ENCODE peak calls at places on chromosomes 16 and 17, in five cellular contexts. Y is T-helper 2 cell; L is GM10248; R is naive thymus-derived CD8-positive, alpha-beta T cell; U is heart right ventricle. X is an unnamed sample.

GRCh38 chr16:53829186-53829747 is 125.3 kb downstream of the FTO start:
- DNase-seq in Y (no peak), R (no peak), U (no peak), L (no peak), X (no peak)

GRCh38 chr16:55444754-55445485 is 34.1 kb upstream of the MMP2 start:
- DNase-seq in U (peak; percentile 40), L (peak; percentile 46), Y (no peak), R (no peak), X (no peak)

GRCh38 chr16:49592507-49593422 is 219.2 kb downstream of the C16orf78 start:
- DNase-seq in L (peak; percentile 72), U (peak; percentile 18), R (peak; percentile 34), Y (no peak), X (peak; percentile 64)

GRCh38 chr17:33864758-33865229 is 390.3 kb upstream of the CCL2 start:
- DNase-seq in R (no peak), L (no peak), U (no peak), Y (no peak), X (no peak)

GRCh38 chr16:48676836-48677235 is 66.9 kb upstream of the N4BP1 start:
- DNase-seq in U (no peak), Y (no peak), R (no peak), L (no peak), X (no peak)

GRCh38 chr17:76772842-76773521 is 35.1 kb downstream of the MFSD11 start:
- DNase-seq in R (peak; percentile 14), Y (peak; percentile 54), U (no peak), L (no peak), X (no peak)

GRCh38 chr17:59627269-59627668 is 7.6 kb downstream of the CLTC start:
- DNase-seq in Y (no peak), R (no peak), L (no peak), U (no peak), X (no peak)

GRCh38 chr17:2124391-2124790 is 69.5 kb downstream of the HIC1 start:
- DNase-seq in L (no peak), U (no peak), Y (no peak), R (no peak), X (no peak)

GRCh38 chr17:10251212-10251948 is 53.0 kb upstream of the GAS7 start:
- DNase-seq in Y (no peak), R (no peak), U (no peak), L (peak; percentile 49), X (no peak)

GRCh38 chr16:84054916-84055315 is 12.3 kb upstream of the SLC38A8 start:
- DNase-seq in R (no peak), L (no peak), U (no peak), Y (no peak), X (no peak)

GRCh38 chr16:85307552-85308364 is 195.5 kb upstream of the CIBAR2 start:
- DNase-seq in R (no peak), L (no peak), Y (no peak), U (no peak), X (no peak)

GRCh38 chr16:3729161-3730112 is 12.1 kb upstream of the TRAP1 start:
- DNase-seq in L (no peak), R (no peak), Y (no peak), U (no peak), X (no peak)

GRCh38 chr16:75248142-75248535 is 3.3 kb downstream of the BCAR1 start:
- DNase-seq in L (no peak), Y (no peak), U (peak; percentile 64), R (no peak), X (no peak)

GRCh38 chr17:30782206-30782605 is 42.3 kb downstream of the CRLF3 start:
- DNase-seq in U (no peak), R (no peak), Y (no peak), L (no peak), X (no peak)

GRCh38 chr16:17379121-17379571 is 91.6 kb downstream of the XYLT1 start:
- DNase-seq in Y (no peak), U (peak; percentile 60), R (no peak), L (no peak), X (no peak)

GRCh38 chr16:74034862-74035261 is 261.8 kb upstream of the PSMD7 start:
- DNase-seq in L (peak; percentile 10), U (no peak), Y (no peak), R (no peak), X (no peak)

GRCh38 chr17:17514993-17515920 is 19.1 kb upstream of the RASD1 start:
- DNase-seq in U (no peak), R (no peak), L (no peak), Y (no peak), X (no peak)

GRCh38 chr17:17117923-17118322 is 75.7 kb downstream of the MPRIP start:
- DNase-seq in U (no peak), L (no peak), R (no peak), Y (no peak), X (no peak)

GRCh38 chr17:76370261-76370993 is 14.0 kb upstream of the SPHK1 start:
- DNase-seq in L (no peak), R (no peak), Y (no peak), U (peak; percentile 87), X (no peak)

GRCh38 chr17:8913091-8913490 is 45.6 kb upstream of the PIK3R6 start:
- DNase-seq in Y (no peak), L (peak; percentile 8), R (no peak), U (no peak), X (no peak)

GRCh38 chr17:66963521-66964082 is 905 bp upstream of the CACNG4 start:
- DNase-seq in R (no peak), U (no peak), Y (no peak), L (no peak), X (no peak)

GRCh38 chr16:11100239-11100750 is 155.7 kb downstream of the SOCS1 start:
- DNase-seq in R (no peak), L (peak; percentile 68), U (peak; percentile 70), Y (no peak), X (no peak)

GRCh38 chr16:65201446-65202010 is 79.7 kb upstream of the CDH11 start:
- DNase-seq in Y (no peak), U (no peak), L (no peak), R (no peak), X (no peak)

GRCh38 chr17:43401293-43401692 is 2.5 kb downstream of the ARL4D start:
- DNase-seq in L (no peak), R (no peak), Y (no peak), U (no peak), X (no peak)

GRCh38 chr17:2869604-2870003 is 73.4 kb downstream of the RAP1GAP2 start:
- DNase-seq in Y (no peak), U (no peak), L (no peak), R (no peak), X (no peak)

X was measured in NCI-H1105.